ENCODE peak calls at places on chromosomes 3 and 15, in seven cellular contexts. O, D, A, H, Q, L and R are unnamed samples.

GRCh38 chr3:166071831-166072230 is 234.6 kb upstream of the BCHE start:
- DNase-seq in O (no peak), D (no peak), A (no peak), H (no peak), Q (no peak), L (no peak), R (no peak)

GRCh38 chr3:100042144-100042543 is 72.2 kb downstream of the FILIP1L start:
- DNase-seq in O (no peak), D (no peak), A (no peak), H (no peak), Q (no peak), L (peak), R (peak)

GRCh38 chr15:31870336-31871158 is 159.8 kb upstream of the CHRNA7 start:
- DNase-seq in O (peak), D (peak), A (peak), H (peak), Q (peak), L (peak), R (no peak)

GRCh38 chr3:46399557-46399956 is 7.3 kb downstream of the CCR5AS start:
- DNase-seq in O (no peak), D (no peak), A (no peak), H (no peak), Q (no peak), L (peak), R (no peak)

GRCh38 chr3:148727242-148727641 is 29.5 kb downstream of the AGTR1 start:
- DNase-seq in O (peak), D (no peak), A (no peak), H (no peak), Q (peak), L (peak), R (no peak)

GRCh38 chr15:49669288-49669687 is 48.4 kb downstream of the DTWD1 start:
- DNase-seq in O (no peak), D (no peak), A (no peak), H (no peak), Q (no peak), L (no peak), R (no peak)

GRCh38 chr15:64092864-64093626 is 593 bp downstream of the CIAO2A start:
- DNase-seq in O (peak), D (peak), A (peak), H (no peak), Q (peak), L (no peak), R (no peak)

GRCh38 chr15:66472176-66472999 is 25.2 kb downstream of the SNAPC5 start:
- DNase-seq in O (no peak), D (no peak), A (no peak), H (no peak), Q (no peak), L (no peak), R (no peak)

GRCh38 chr15:44485880-44486279 is 51.1 kb upstream of the EIF3J start:
- DNase-seq in O (no peak), D (no peak), A (no peak), H (no peak), Q (no peak), L (no peak), R (no peak)

GRCh38 chr3:42188365-42188764 is 77.6 kb downstream of the CCK start:
- DNase-seq in O (no peak), D (no peak), A (no peak), H (no peak), Q (no peak), L (no peak), R (no peak)

GRCh38 chr15:70045045-70045444 is 52.7 kb downstream of the TLE3 start:
- DNase-seq in O (no peak), D (no peak), A (no peak), H (no peak), Q (no peak), L (peak), R (no peak)

GRCh38 chr3:12884104-12884742 is 42.9 kb upstream of the RPL32 start:
- DNase-seq in O (no peak), D (peak), A (no peak), H (no peak), Q (no peak), L (no peak), R (no peak)

GRCh38 chr3:56190906-56191305 is 277.4 kb downstream of the ERC2 start:
- DNase-seq in O (no peak), D (no peak), A (no peak), H (no peak), Q (no peak), L (no peak), R (no peak)

GRCh38 chr15:38682363-38682762 is 117.7 kb upstream of the RASGRP1 start:
- DNase-seq in O (no peak), D (no peak), A (no peak), H (no peak), Q (no peak), L (no peak), R (no peak)

GRCh38 chr15:74367296-74367854 is at the start of gene CYP11A1:
- DNase-seq in O (no peak), D (no peak), A (no peak), H (no peak), Q (no peak), L (no peak), R (no peak)

GRCh38 chr3:172063456-172064432 is 24.4 kb downstream of the FNDC3B start:
- DNase-seq in O (no peak), D (no peak), A (no peak), H (no peak), Q (no peak), L (no peak), R (no peak)

GRCh38 chr15:75650908-75651809 is 3.4 kb downstream of the SNX33 start:
- DNase-seq in O (peak), D (peak), A (no peak), H (no peak), Q (no peak), L (no peak), R (no peak)

GRCh38 chr3:30644615-30645014 is 38.2 kb downstream of the TGFBR2 start:
- DNase-seq in O (peak), D (peak), A (no peak), H (no peak), Q (no peak), L (peak), R (no peak)

GRCh38 chr3:148092624-148093194 is 605.0 kb upstream of the AGTR1 start:
- DNase-seq in O (no peak), D (no peak), A (no peak), H (no peak), Q (no peak), L (no peak), R (no peak)

GRCh38 chr3:120093119-120093922 is 926 bp downstream of the GSK3B start:
- DNase-seq in O (no peak), D (no peak), A (no peak), H (no peak), Q (peak), L (peak), R (no peak)

GRCh38 chr3:196611761-196612483 is 27.6 kb upstream of the NRROS start:
- DNase-seq in O (no peak), D (no peak), A (no peak), H (no peak), Q (no peak), L (no peak), R (no peak)

GRCh38 chr3:113516115-113516505 is 1.2 kb upstream of the SPICE1 start:
- DNase-seq in O (no peak), D (no peak), A (no peak), H (no peak), Q (peak), L (peak), R (no peak)

GRCh38 chr3:55434789-55435188 is 52.3 kb downstream of the WNT5A start:
- DNase-seq in O (peak), D (no peak), A (no peak), H (no peak), Q (no peak), L (peak), R (no peak)

GRCh38 chr3:170128977-170129431 is 52.5 kb downstream of the PHC3 start:
- DNase-seq in O (no peak), D (no peak), A (no peak), H (no peak), Q (peak), L (peak), R (peak)

GRCh38 chr3:48186993-48187578 is 1.1 kb downstream of the CDC25A start:
- DNase-seq in O (no peak), D (no peak), A (no peak), H (no peak), Q (no peak), L (peak), R (no peak)